ENCODE peak calls at places on chromosomes 1 and 21, in four cellular contexts. Q is BJ, T is body of pancreas, W is ovary. V is an unnamed sample. For H3K27me3, the result is how much of the 10 kb centered on the place peaks cover.

GRCh38 chr1:20994176-20994575 is 182.5 kb downstream of the EIF4G3 start:
- DNase-seq in Q (no peak), T (no peak), W (no peak), V (no peak)

GRCh38 chr1:157245823-157246222 is 107.6 kb upstream of the ETV3 start:
- DNase-seq in Q (no peak), T (no peak), W (no peak), V (no peak)

GRCh38 chr1:108639899-108640560 is 20.9 kb downstream of the HENMT1 start:
- DNase-seq in Q (no peak), T (no peak), W (no peak), V (no peak)

GRCh38 chr1:226717256-226717909 is 21.7 kb downstream of the ITPKB start:
- DNase-seq in Q (no peak), T (no peak), W (no peak), V (no peak)

GRCh38 chr1:115832651-115833050 is 8.3 kb downstream of the NHLH2 start:
- DNase-seq in Q (no peak), T (no peak), W (no peak), V (no peak)

GRCh38 chr1:30700528-30701265 is 22.7 kb downstream of the MATN1 start:
- DNase-seq in Q (peak), T (no peak), W (peak), V (no peak)

GRCh38 chr1:212162635-212163034 is 122.6 kb upstream of the PPP2R5A start:
- DNase-seq in Q (peak), T (no peak), W (peak), V (no peak)

GRCh38 chr1:53198241-53198651 is 1.6 kb downstream of the CPT2 start:
- DNase-seq in Q (no peak), T (no peak), W (no peak), V (no peak)

GRCh38 chr1:94591791-94592565 is 50.4 kb upstream of the F3 start:
- DNase-seq in Q (no peak), T (no peak), W (no peak), V (no peak)

GRCh38 chr1:206706298-206706791 is 21.6 kb downstream of the MAPKAPK2 start:
- DNase-seq in Q (peak), T (no peak), W (no peak), V (no peak)

GRCh38 chr21:36776981-36777617 is 78.2 kb downstream of the SIM2 start:
- DNase-seq in Q (no peak), T (no peak), W (no peak), V (no peak)

GRCh38 chr1:17579951-17580939 is 40.7 kb downstream of the ARHGEF10L start:
- DNase-seq in Q (no peak), T (peak), W (no peak), V (no peak)

GRCh38 chr21:44082648-44083436 is 24.4 kb upstream of the PWP2 start:
- DNase-seq in Q (no peak), T (no peak), W (no peak), V (no peak)

GRCh38 chr1:71621785-71622184 is 541.0 kb upstream of the ZRANB2 start:
- DNase-seq in Q (peak), T (no peak), W (no peak), V (no peak)

GRCh38 chr1:58331156-58331555 is 215.4 kb downstream of the OMA1 start:
- DNase-seq in Q (peak), T (no peak), W (no peak), V (no peak)

GRCh38 chr1:110106013-110106941 is 6.0 kb upstream of the UBL4B start:
- DNase-seq in Q (no peak), T (peak), W (peak), V (peak)

GRCh38 chr1:220060876-220061275 is 14.6 kb upstream of the EPRS1 start:
- DNase-seq in Q (no peak), T (no peak), W (no peak), V (no peak)

GRCh38 chr1:100627936-100628335 is 90.0 kb downstream of the GPR88 start:
- DNase-seq in Q (no peak), T (no peak), W (no peak), V (no peak)

GRCh38 chr1:214549604-214550338 is 1.6 kb downstream of the PTPN14 start:
- DNase-seq in Q (no peak), T (no peak), W (no peak), V (no peak)

GRCh38 chr21:18545908-18546307 is 142.3 kb upstream of the TMPRSS15 start:
- DNase-seq in Q (no peak), T (no peak), W (no peak), V (no peak)

GRCh38 chr1:39688706-39689105 is 2.5 kb downstream of the HPCAL4 start:
- DNase-seq in Q (no peak), T (no peak), W (no peak), V (no peak)

GRCh38 chr1:234656070-234656875 is 46.3 kb upstream of the IRF2BP2 start:
- DNase-seq in Q (no peak), T (no peak), W (no peak), V (no peak)

GRCh38 chr1:162605225-162605927 is 26.9 kb upstream of the DDR2 start:
- DNase-seq in Q (peak), T (no peak), W (no peak), V (no peak)

GRCh38 chr1:195251900-195252299 is 1356.3 kb downstream of the KCNT2 start:
- DNase-seq in Q (no peak), T (no peak), W (no peak), V (no peak)

GRCh38 chr1:39896909-39897685 is 4.6 kb downstream of the MYCL start:
- DNase-seq in Q (no peak), T (no peak), W (no peak), V (no peak)

GRCh38 chr1:245084551-245084950 is 70.2 kb upstream of the KIF26B start:
- DNase-seq in Q (no peak), T (no peak), W (no peak), V (no peak)

GRCh38 chr1:175864183-175864582 is 120.8 kb upstream of the TNR start:
- DNase-seq in Q (no peak), T (no peak), W (no peak), V (no peak)

GRCh38 chr21:43815991-43816390 is 26.6 kb downstream of the RRP1 start:
- DNase-seq in Q (no peak), T (no peak), W (no peak), V (no peak)

GRCh38 chr1:214108097-214108446 is 120.3 kb downstream of the PROX1 start:
- DNase-seq in Q (no peak), T (no peak), W (no peak), V (no peak)

GRCh38 chr1:20601123-20601825 is 12.4 kb downstream of the CDA start:
- DNase-seq in Q (no peak), T (no peak), W (no peak), V (no peak)

GRCh38 chr21:29091032-29091431 is 17.6 kb upstream of the CCT8 start:
- DNase-seq in Q (peak), T (no peak), W (no peak), V (no peak)

GRCh38 chr21:29095203-29095602 is 21.8 kb upstream of the CCT8 start:
- DNase-seq in Q (no peak), T (no peak), W (no peak), V (no peak)

GRCh38 chr21:29098156-29098555 is 24.7 kb upstream of the CCT8 start:
- DNase-seq in Q (no peak), T (no peak), W (no peak), V (no peak)

GRCh38 chr21:29096619-29097018 is 23.2 kb upstream of the CCT8 start:
- DNase-seq in Q (no peak), T (no peak), W (no peak), V (no peak)

GRCh38 chr21:29092102-29092959 is 18.9 kb upstream of the CCT8 start:
- DNase-seq in Q (no peak), T (no peak), W (no peak), V (no peak)
- TF ChIP-seq CTCF in Q (peak), T (no peak), W (no peak), V (no peak)

GRCh38 chr1:19390901-19391595 is 78.9 kb downstream of the SLC66A1 start:
- DNase-seq in Q (peak), T (peak), W (peak), V (peak)
- H3K4me3 ChIP-seq in Q (peak), T (no peak), W (peak), V (no peak)

DNA sequence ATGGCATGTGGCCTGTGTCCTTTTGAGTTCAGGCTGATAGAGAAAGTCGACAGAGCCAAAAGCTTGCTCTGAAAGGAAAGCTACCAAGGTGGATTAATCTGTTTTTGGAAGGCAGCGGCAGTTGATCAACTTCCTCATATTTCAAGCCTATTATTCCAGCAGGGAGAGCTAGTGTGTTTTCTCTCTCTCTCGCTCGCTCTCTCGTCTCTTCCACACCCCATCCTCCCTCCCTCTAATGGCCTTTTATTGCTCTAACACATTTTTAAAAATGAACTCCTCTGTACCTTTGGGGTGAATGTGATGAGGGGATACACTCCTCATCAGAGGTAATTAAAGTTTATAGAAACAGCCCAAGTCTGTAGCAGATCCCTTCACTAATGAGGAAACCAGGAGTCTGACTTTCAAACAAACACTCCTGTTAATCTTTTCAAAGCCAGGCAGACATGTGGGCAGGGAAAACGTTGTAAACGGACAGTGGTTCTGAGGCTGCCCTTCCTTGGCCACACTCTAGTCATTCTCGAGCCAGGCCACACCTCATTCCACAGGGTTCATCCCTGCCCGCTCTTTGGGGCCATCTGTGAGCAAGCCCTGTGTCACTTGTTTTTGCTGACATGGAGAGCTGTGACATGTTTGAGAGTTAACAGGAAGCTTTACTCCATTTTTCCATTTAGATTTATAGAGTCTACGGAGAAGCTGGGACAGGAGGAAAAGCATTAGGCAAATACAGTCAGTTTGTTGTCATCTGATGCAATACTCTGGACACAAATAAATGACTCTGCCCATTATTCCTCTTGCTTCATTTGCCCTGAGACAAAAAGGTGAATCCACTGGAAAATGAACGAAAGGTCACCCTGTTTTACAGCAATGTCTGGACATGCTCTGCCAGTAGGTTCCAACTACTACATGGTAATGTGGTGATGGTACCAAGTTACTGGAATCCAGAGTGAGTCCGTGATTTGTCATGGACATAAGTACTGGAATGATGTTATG is 126.7 kb downstream of the CLIC6 start:
- DNase-seq in Q (peak), T (no peak), W (no peak), V (no peak)
- H3K27me3 ChIP-seq in Q (under half), T (under half), W (under half), V (under half)

DNA sequence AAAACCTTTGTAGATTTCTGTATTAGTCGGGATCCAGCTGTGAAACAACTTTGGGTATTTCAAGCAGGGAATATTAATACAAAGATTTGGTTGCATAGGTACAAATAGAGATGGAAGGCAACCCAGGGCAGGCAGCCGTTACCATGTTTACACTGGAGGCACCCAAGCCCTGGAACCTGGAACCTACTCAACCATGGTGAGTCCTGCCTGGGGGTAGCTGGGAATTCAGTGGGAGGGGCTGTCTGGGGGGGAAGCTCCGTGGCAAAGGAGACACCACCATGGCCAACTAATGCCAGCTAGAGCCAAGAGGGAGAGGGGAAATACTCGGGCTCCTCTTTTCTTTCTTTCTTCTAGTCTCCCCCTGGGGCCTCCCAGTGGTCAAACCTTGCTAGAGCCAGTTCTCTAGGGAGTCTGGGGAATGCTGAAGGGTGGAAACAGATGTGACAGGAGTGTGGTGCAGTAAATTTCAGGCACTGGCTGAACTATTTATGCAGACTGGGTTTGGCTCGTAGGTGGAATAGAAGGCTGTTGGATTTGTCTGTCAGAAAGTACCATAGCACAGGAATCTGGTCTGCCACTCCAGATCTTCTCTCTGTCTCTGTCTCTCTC is 91.9 kb upstream of the CACNA1E start:
- DNase-seq in Q (no peak), T (no peak), W (no peak), V (no peak)
- TF ChIP-seq CTCF in Q (no peak), T (no peak), W (no peak), V (no peak)

GRCh38 chr1:24021403-24022266 is 41.5 kb upstream of the SRSF10 start:
- DNase-seq in Q (no peak), T (peak), W (no peak), V (no peak)
- H3K4me3 ChIP-seq in Q (no peak), T (no peak), W (no peak), V (no peak)

DNA sequence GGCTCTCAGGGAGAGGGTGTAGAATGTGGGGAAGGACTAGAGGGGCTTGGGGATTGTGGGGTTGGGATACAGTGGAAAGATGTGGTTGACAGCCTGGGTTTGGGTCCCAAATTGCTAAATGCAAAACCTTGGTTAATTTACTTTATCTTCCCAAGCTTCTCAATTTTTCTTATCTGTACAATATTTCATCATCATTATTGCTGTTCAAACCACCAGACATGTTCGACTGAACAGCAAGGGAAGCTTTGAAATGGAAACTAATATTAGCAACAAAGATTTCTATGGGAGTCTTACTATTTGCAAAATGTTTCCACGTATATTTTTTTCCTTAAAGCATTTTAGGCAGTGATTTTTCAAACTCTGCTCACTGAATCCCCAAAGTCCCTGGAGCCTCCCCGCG is 67.0 kb upstream of the KAZN start:
- DNase-seq in Q (no peak), T (no peak), W (no peak), V (no peak)
- H3K27me3 ChIP-seq in Q (under half), T (under half), W (under half), V (under half)

DNA sequence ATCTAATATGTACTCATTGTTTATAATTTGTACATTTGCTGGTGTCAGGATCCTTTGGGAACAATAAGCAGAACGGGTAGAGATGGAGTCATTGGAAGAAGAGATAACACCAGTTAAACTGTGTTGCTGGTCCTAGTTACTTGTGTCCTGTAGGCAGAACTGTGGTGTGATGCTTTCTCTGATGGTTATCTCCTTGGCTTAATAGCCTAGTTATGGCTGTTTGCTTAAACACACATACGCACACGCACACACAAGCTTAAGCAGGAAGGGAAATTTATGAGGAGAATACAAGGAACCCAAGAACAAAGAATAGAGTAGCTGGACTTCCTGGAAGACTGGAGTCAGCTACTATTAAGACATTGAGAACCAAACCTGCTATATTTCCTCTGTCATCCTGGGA is 5.7 kb upstream of the PKN2 start:
- DNase-seq in Q (no peak), T (no peak), W (no peak), V (no peak)
- TF ChIP-seq CTCF in Q (no peak), T (no peak), W (no peak), V (no peak)

V was measured in lung.